ENCODE peak calls at places on chromosomes 12 and 14, in ten cellular contexts. One of them, this sample, is unnamed.
A peak's percentile ranks its signal among the peaks of the same experiment; 100 is the strongest.

GRCh38 chr12:100936661-100937060 is 142.1 kb downstream of the ANO4 start:
- DNase-seq in PC-3: no peak
- DNase-seq in pancreas: no peak
- DNase-seq in left ventricle myocardium inferior: no peak
- DNase-seq in bronchial epithelial cell: no peak
- DNase-seq in uterus: no peak
- DNase-seq in neural progenitor cell: no peak
- DNase-seq in GM23338: no peak
- DNase-seq in body of pancreas: no peak
- DNase-seq in GM06990: no peak
- DNase-seq in this sample: no peak

GRCh38 chr12:21656931-21657335 is 709 bp downstream of the LDHB start:
- DNase-seq in PC-3: peak; percentile 11
- DNase-seq in pancreas: no peak
- DNase-seq in left ventricle myocardium inferior: peak; percentile 28
- DNase-seq in bronchial epithelial cell: peak; percentile 33
- DNase-seq in uterus: peak; percentile 18
- DNase-seq in neural progenitor cell: peak; percentile 31
- DNase-seq in GM23338: peak; percentile 53
- DNase-seq in body of pancreas: peak; percentile 69
- DNase-seq in GM06990: no peak
- DNase-seq in this sample: peak; percentile 25

GRCh38 chr14:60250318-60251035 is 1.5 kb downstream of the PPM1A start:
- DNase-seq in PC-3: peak; percentile 71
- DNase-seq in pancreas: no peak
- DNase-seq in left ventricle myocardium inferior: no peak
- DNase-seq in bronchial epithelial cell: peak; percentile 45
- DNase-seq in uterus: no peak
- DNase-seq in neural progenitor cell: peak; percentile 39
- DNase-seq in GM23338: peak; percentile 23
- DNase-seq in body of pancreas: peak; percentile 37
- DNase-seq in GM06990: no peak
- DNase-seq in this sample: no peak

GRCh38 chr12:93549174-93549573 is 23.3 kb upstream of the SOCS2 start:
- DNase-seq in PC-3: no peak
- DNase-seq in pancreas: peak; percentile 42
- DNase-seq in left ventricle myocardium inferior: no peak
- DNase-seq in bronchial epithelial cell: no peak
- DNase-seq in uterus: no peak
- DNase-seq in neural progenitor cell: no peak
- DNase-seq in GM23338: no peak
- DNase-seq in body of pancreas: no peak
- DNase-seq in GM06990: no peak
- DNase-seq in this sample: no peak

GRCh38 chr14:95296595-95297365 is 22.9 kb downstream of the CLMN start:
- DNase-seq in PC-3: no peak
- DNase-seq in pancreas: no peak
- DNase-seq in left ventricle myocardium inferior: no peak
- DNase-seq in bronchial epithelial cell: no peak
- DNase-seq in uterus: no peak
- DNase-seq in neural progenitor cell: no peak
- DNase-seq in GM23338: no peak
- DNase-seq in body of pancreas: no peak
- DNase-seq in GM06990: no peak
- DNase-seq in this sample: no peak

GRCh38 chr14:29545714-29546113 is 381.9 kb downstream of the PRKD1 start:
- DNase-seq in PC-3: no peak
- DNase-seq in pancreas: no peak
- DNase-seq in left ventricle myocardium inferior: no peak
- DNase-seq in bronchial epithelial cell: no peak
- DNase-seq in uterus: no peak
- DNase-seq in neural progenitor cell: no peak
- DNase-seq in GM23338: no peak
- DNase-seq in body of pancreas: no peak
- DNase-seq in GM06990: no peak
- DNase-seq in this sample: no peak

GRCh38 chr14:34872822-34873590 is 2.2 kb downstream of the BAZ1A start:
- DNase-seq in PC-3: no peak
- DNase-seq in pancreas: no peak
- DNase-seq in left ventricle myocardium inferior: no peak
- DNase-seq in bronchial epithelial cell: peak; percentile 91
- DNase-seq in uterus: no peak
- DNase-seq in neural progenitor cell: peak; percentile 5
- DNase-seq in GM23338: peak; percentile 16
- DNase-seq in body of pancreas: peak; percentile 24
- DNase-seq in GM06990: peak; percentile 14
- DNase-seq in this sample: peak; percentile 51

GRCh38 chr14:55102141-55102547 is 26.9 kb upstream of the LGALS3 start:
- DNase-seq in PC-3: peak; percentile 100
- DNase-seq in pancreas: peak; percentile 80
- DNase-seq in left ventricle myocardium inferior: peak; percentile 73
- DNase-seq in bronchial epithelial cell: peak; percentile 92
- DNase-seq in uterus: peak; percentile 78
- DNase-seq in neural progenitor cell: peak; percentile 79
- DNase-seq in GM23338: peak; percentile 49
- DNase-seq in body of pancreas: peak; percentile 85
- DNase-seq in GM06990: peak; percentile 85
- DNase-seq in this sample: peak; percentile 76

GRCh38 chr12:116529048-116529447 is 30.1 kb upstream of the MAP1LC3B2 start:
- DNase-seq in PC-3: peak; percentile 99
- DNase-seq in pancreas: no peak
- DNase-seq in left ventricle myocardium inferior: no peak
- DNase-seq in bronchial epithelial cell: no peak
- DNase-seq in uterus: peak; percentile 44
- DNase-seq in neural progenitor cell: no peak
- DNase-seq in GM23338: no peak
- DNase-seq in body of pancreas: peak; percentile 73
- DNase-seq in GM06990: no peak
- DNase-seq in this sample: peak; percentile 33

GRCh38 chr12:112146123-112146522 is 20.8 kb downstream of the TRAFD1 start:
- DNase-seq in PC-3: no peak
- DNase-seq in pancreas: no peak
- DNase-seq in left ventricle myocardium inferior: no peak
- DNase-seq in bronchial epithelial cell: no peak
- DNase-seq in uterus: no peak
- DNase-seq in neural progenitor cell: no peak
- DNase-seq in GM23338: no peak
- DNase-seq in body of pancreas: no peak
- DNase-seq in GM06990: no peak
- DNase-seq in this sample: no peak

GRCh38 chr14:68408680-68409079 is 384.2 kb downstream of the ZFP36L1 start:
- DNase-seq in PC-3: peak; percentile 63
- DNase-seq in pancreas: no peak
- DNase-seq in left ventricle myocardium inferior: no peak
- DNase-seq in bronchial epithelial cell: no peak
- DNase-seq in uterus: no peak
- DNase-seq in neural progenitor cell: no peak
- DNase-seq in GM23338: no peak
- DNase-seq in body of pancreas: no peak
- DNase-seq in GM06990: no peak
- DNase-seq in this sample: no peak

GRCh38 chr12:1591543-1591942 is 2.8 kb downstream of the FBXL14 start:
- DNase-seq in PC-3: no peak
- DNase-seq in pancreas: no peak
- DNase-seq in left ventricle myocardium inferior: no peak
- DNase-seq in bronchial epithelial cell: no peak
- DNase-seq in uterus: no peak
- DNase-seq in neural progenitor cell: no peak
- DNase-seq in GM23338: no peak
- DNase-seq in body of pancreas: no peak
- DNase-seq in GM06990: no peak
- DNase-seq in this sample: no peak

GRCh38 chr12:105860556-105861207 is 278.1 kb downstream of the NUAK1 start:
- DNase-seq in PC-3: peak; percentile 88
- DNase-seq in pancreas: no peak
- DNase-seq in left ventricle myocardium inferior: no peak
- DNase-seq in bronchial epithelial cell: peak; percentile 61
- DNase-seq in uterus: no peak
- DNase-seq in neural progenitor cell: no peak
- DNase-seq in GM23338: no peak
- DNase-seq in body of pancreas: no peak
- DNase-seq in GM06990: no peak
- DNase-seq in this sample: no peak

GRCh38 chr12:132460571-132460970 is 29.4 kb upstream of the FBRSL1 start:
- DNase-seq in PC-3: peak; percentile 19
- DNase-seq in pancreas: no peak
- DNase-seq in left ventricle myocardium inferior: no peak
- DNase-seq in bronchial epithelial cell: no peak
- DNase-seq in uterus: no peak
- DNase-seq in neural progenitor cell: no peak
- DNase-seq in GM23338: peak; percentile 83
- DNase-seq in body of pancreas: no peak
- DNase-seq in GM06990: no peak
- DNase-seq in this sample: no peak

DNA sequence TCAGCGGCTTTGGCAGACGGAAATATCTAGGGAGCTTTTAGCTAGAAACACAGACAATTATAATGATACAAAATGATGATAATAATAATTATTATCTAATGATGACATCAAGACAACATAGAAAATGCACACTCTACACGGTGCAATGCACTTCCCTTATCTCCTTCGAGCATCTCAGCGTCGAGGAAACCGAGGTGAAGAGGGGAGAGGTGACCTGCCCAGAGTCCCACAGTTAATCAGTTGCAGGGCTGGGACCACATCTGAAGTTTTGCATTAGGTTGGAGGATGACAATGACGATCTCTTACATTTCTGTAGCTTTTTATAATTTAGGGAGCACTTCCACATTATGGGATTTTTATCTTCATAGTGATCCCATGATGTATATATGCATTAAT is 130.2 kb downstream of the PAPOLA start:
- DNase-seq in PC-3: no peak
- DNase-seq in pancreas: no peak
- DNase-seq in left ventricle myocardium inferior: no peak
- DNase-seq in bronchial epithelial cell: no peak
- DNase-seq in uterus: no peak
- DNase-seq in neural progenitor cell: no peak
- DNase-seq in GM23338: no peak
- DNase-seq in body of pancreas: no peak
- DNase-seq in GM06990: no peak
- DNase-seq in this sample: no peak
- TF ChIP-seq CTCF in PC-3: no peak
- TF ChIP-seq CTCF in pancreas: no peak
- TF ChIP-seq CTCF in left ventricle myocardium inferior: no peak
- TF ChIP-seq CTCF in bronchial epithelial cell: no peak
- TF ChIP-seq CTCF in uterus: no peak
- TF ChIP-seq CTCF in neural progenitor cell: no peak
- TF ChIP-seq CTCF in GM23338: no peak
- TF ChIP-seq CTCF in body of pancreas: no peak
- TF ChIP-seq CTCF in GM06990: no peak
- TF ChIP-seq CTCF in this sample: no peak

GRCh38 chr12:12503384-12504078 is 59.1 kb downstream of the DUSP16 start:
- DNase-seq in PC-3: no peak
- DNase-seq in pancreas: no peak
- DNase-seq in left ventricle myocardium inferior: no peak
- DNase-seq in bronchial epithelial cell: no peak
- DNase-seq in uterus: no peak
- DNase-seq in neural progenitor cell: peak; percentile 8
- DNase-seq in GM23338: peak; percentile 78
- DNase-seq in body of pancreas: no peak
- DNase-seq in GM06990: peak; percentile 22
- DNase-seq in this sample: no peak
- H3K4me3 ChIP-seq in PC-3: no peak overlapping the region
- H3K4me3 ChIP-seq in pancreas: no peak overlapping the region
- H3K4me3 ChIP-seq in left ventricle myocardium inferior: no peak overlapping the region
- H3K4me3 ChIP-seq in bronchial epithelial cell: no peak overlapping the region
- H3K4me3 ChIP-seq in uterus: no peak overlapping the region
- H3K4me3 ChIP-seq in neural progenitor cell: no peak overlapping the region
- H3K4me3 ChIP-seq in GM23338: no peak overlapping the region
- H3K4me3 ChIP-seq in body of pancreas: no peak overlapping the region
- H3K4me3 ChIP-seq in GM06990: no peak overlapping the region
- H3K4me3 ChIP-seq in this sample: no peak overlapping the region

DNA sequence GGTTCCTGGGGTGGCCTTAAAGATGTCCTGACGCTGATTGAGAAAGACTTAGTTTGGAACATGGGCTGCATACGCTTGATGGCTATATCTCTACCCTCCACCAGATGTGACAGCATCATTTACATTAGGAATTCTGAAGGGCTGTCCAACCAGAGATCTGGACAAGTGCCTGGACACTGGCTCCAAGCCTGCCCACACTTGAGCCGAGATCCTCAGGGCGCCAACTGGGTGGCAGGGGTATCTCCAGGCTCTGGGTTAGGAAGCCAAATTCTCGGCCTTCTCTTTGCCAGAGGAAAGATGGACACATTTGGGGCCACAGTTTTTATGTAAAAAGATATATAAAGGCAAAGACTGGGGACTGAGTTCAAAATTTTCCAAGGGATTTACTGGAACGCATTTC is 246.3 kb downstream of the NTF3 start:
- DNase-seq in PC-3: no peak
- DNase-seq in pancreas: no peak
- DNase-seq in left ventricle myocardium inferior: no peak
- DNase-seq in bronchial epithelial cell: no peak
- DNase-seq in uterus: no peak
- DNase-seq in neural progenitor cell: no peak
- DNase-seq in GM23338: no peak
- DNase-seq in body of pancreas: no peak
- DNase-seq in GM06990: no peak
- DNase-seq in this sample: no peak
- H3K27me3 ChIP-seq in PC-3: peaks cover 13% of the 10 kb centered on the region
- H3K27me3 ChIP-seq in pancreas: no peaks in the 10 kb centered on the region
- H3K27me3 ChIP-seq in left ventricle myocardium inferior: peaks cover 10% of the 10 kb centered on the region
- H3K27me3 ChIP-seq in bronchial epithelial cell: no peaks in the 10 kb centered on the region
- H3K27me3 ChIP-seq in uterus: no peaks in the 10 kb centered on the region
- H3K27me3 ChIP-seq in neural progenitor cell: no peaks in the 10 kb centered on the region
- H3K27me3 ChIP-seq in GM23338: no peaks in the 10 kb centered on the region
- H3K27me3 ChIP-seq in body of pancreas: peaks cover 4% of the 10 kb centered on the region
- H3K27me3 ChIP-seq in GM06990: no peaks in the 10 kb centered on the region
- H3K27me3 ChIP-seq in this sample: no peaks in the 10 kb centered on the region

DNA sequence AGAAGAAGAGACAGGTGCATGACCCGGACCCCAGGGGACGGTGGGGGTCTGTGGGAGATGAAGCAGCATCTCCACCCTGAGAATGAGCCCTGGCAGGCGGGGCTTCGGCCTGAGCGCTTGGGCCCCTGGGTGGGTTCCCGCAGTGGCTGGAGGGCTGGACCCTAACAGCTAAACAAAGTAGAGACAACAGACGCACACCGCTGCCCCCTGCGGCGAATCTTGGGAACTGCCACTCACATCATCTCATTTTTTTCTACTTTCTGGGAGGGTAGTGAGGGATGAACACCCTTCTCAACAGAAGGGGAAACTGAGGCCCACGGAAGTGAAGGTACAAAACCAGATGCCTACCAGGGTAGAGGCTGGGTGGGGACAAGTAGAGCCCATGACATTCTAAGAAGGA is 104.7 kb downstream of the RFLNA start:
- DNase-seq in PC-3: peak; percentile 51
- DNase-seq in pancreas: no peak
- DNase-seq in left ventricle myocardium inferior: no peak
- DNase-seq in bronchial epithelial cell: no peak
- DNase-seq in uterus: peak; percentile 67
- DNase-seq in neural progenitor cell: peak; percentile 71
- DNase-seq in GM23338: peak; percentile 75
- DNase-seq in body of pancreas: no peak
- DNase-seq in GM06990: no peak
- DNase-seq in this sample: no peak
- TF ChIP-seq CTCF in PC-3: peak; percentile 85
- TF ChIP-seq CTCF in pancreas: peak; percentile 51
- TF ChIP-seq CTCF in left ventricle myocardium inferior: peak; percentile 74
- TF ChIP-seq CTCF in bronchial epithelial cell: peak; percentile 61
- TF ChIP-seq CTCF in uterus: peak; percentile 64
- TF ChIP-seq CTCF in neural progenitor cell: peak; percentile 64
- TF ChIP-seq CTCF in GM23338: peak; percentile 67
- TF ChIP-seq CTCF in body of pancreas: peak; percentile 50
- TF ChIP-seq CTCF in GM06990: peak; percentile 68
- TF ChIP-seq CTCF in this sample: peak; percentile 81